ENCODE peak calls at places on chromosomes 7 and 10, in five cellular contexts. One of them, this sample, is unnamed.
A peak's percentile ranks its signal among the peaks of the same experiment; 100 is the strongest.

GRCh38 chr7:22732556-22733126 is 5.6 kb downstream of the IL6 start:
- DNase-seq in Calu3: peak; percentile 67
- DNase-seq in A549: no peak
- DNase-seq in choroid plexus epithelial cell: peak; percentile 49
- DNase-seq in GM12865: peak; percentile 11
- DNase-seq in this sample: no peak

GRCh38 chr10:117535045-117535751 is 7.3 kb upstream of the EMX2 start:
- DNase-seq in Calu3: no peak
- DNase-seq in A549: no peak
- DNase-seq in choroid plexus epithelial cell: no peak
- DNase-seq in GM12865: no peak
- DNase-seq in this sample: no peak

GRCh38 chr7:8938036-8938435 is 504.6 kb downstream of the NXPH1 start:
- DNase-seq in Calu3: no peak
- DNase-seq in A549: no peak
- DNase-seq in choroid plexus epithelial cell: no peak
- DNase-seq in GM12865: no peak
- DNase-seq in this sample: no peak

GRCh38 chr7:134552105-134552504 is 3.2 kb downstream of the AKR1B15 start:
- DNase-seq in Calu3: peak; percentile 37
- DNase-seq in A549: no peak
- DNase-seq in choroid plexus epithelial cell: peak; percentile 43
- DNase-seq in GM12865: no peak
- DNase-seq in this sample: no peak

GRCh38 chr7:46886669-46887374 is 695.1 kb downstream of the TNS3 start:
- DNase-seq in Calu3: no peak
- DNase-seq in A549: no peak
- DNase-seq in choroid plexus epithelial cell: no peak
- DNase-seq in GM12865: no peak
- DNase-seq in this sample: no peak

GRCh38 chr10:17662193-17663138 is 18.5 kb downstream of the STAM start:
- DNase-seq in Calu3: no peak
- DNase-seq in A549: no peak
- DNase-seq in choroid plexus epithelial cell: no peak
- DNase-seq in GM12865: no peak
- DNase-seq in this sample: no peak

GRCh38 chr7:30206942-30207341 is 72.2 kb downstream of the MTURN start:
- DNase-seq in Calu3: peak; percentile 34
- DNase-seq in A549: no peak
- DNase-seq in choroid plexus epithelial cell: no peak
- DNase-seq in GM12865: no peak
- DNase-seq in this sample: no peak

GRCh38 chr7:95549818-95550529 is 46.3 kb downstream of the PDK4 start:
- DNase-seq in Calu3: peak; percentile 61
- DNase-seq in A549: peak; percentile 74
- DNase-seq in choroid plexus epithelial cell: peak; percentile 99
- DNase-seq in GM12865: no peak
- DNase-seq in this sample: peak; percentile 13

GRCh38 chr7:38830826-38831225 is 78.2 kb downstream of the VPS41 start:
- DNase-seq in Calu3: peak; percentile 68
- DNase-seq in A549: no peak
- DNase-seq in choroid plexus epithelial cell: no peak
- DNase-seq in GM12865: no peak
- DNase-seq in this sample: no peak

GRCh38 chr10:92787557-92788152 is 60.7 kb upstream of the EXOC6 start:
- DNase-seq in Calu3: no peak
- DNase-seq in A549: no peak
- DNase-seq in choroid plexus epithelial cell: no peak
- DNase-seq in GM12865: no peak
- DNase-seq in this sample: no peak

GRCh38 chr10:92901819-92902234 is 53.5 kb downstream of the EXOC6 start:
- DNase-seq in Calu3: no peak
- DNase-seq in A549: no peak
- DNase-seq in choroid plexus epithelial cell: no peak
- DNase-seq in GM12865: peak; percentile 60
- DNase-seq in this sample: peak; percentile 6

GRCh38 chr7:77867208-77867915 is 68.8 kb downstream of the PHTF2 start:
- DNase-seq in Calu3: no peak
- DNase-seq in A549: peak; percentile 13
- DNase-seq in choroid plexus epithelial cell: peak; percentile 52
- DNase-seq in GM12865: no peak
- DNase-seq in this sample: no peak

GRCh38 chr7:47227762-47228177 is 354.1 kb downstream of the TNS3 start:
- DNase-seq in Calu3: no peak
- DNase-seq in A549: peak; percentile 38
- DNase-seq in choroid plexus epithelial cell: peak; percentile 73
- DNase-seq in GM12865: peak; percentile 68
- DNase-seq in this sample: peak; percentile 34

GRCh38 chr10:119391430-119392313 is 150.8 kb downstream of the RGS10 start:
- DNase-seq in Calu3: no peak
- DNase-seq in A549: no peak
- DNase-seq in choroid plexus epithelial cell: peak; percentile 75
- DNase-seq in GM12865: no peak
- DNase-seq in this sample: no peak

GRCh38 chr10:68075550-68076004 is 494 bp upstream of the HERC4 start:
- DNase-seq in Calu3: no peak
- DNase-seq in A549: no peak
- DNase-seq in choroid plexus epithelial cell: no peak
- DNase-seq in GM12865: peak; percentile 14
- DNase-seq in this sample: peak; percentile 22

GRCh38 chr10:68074404-68074774 is 694 bp downstream of the HERC4 start:
- DNase-seq in Calu3: no peak
- DNase-seq in A549: no peak
- DNase-seq in choroid plexus epithelial cell: no peak
- DNase-seq in GM12865: no peak
- DNase-seq in this sample: no peak

GRCh38 chr10:68073631-68074403 is 1.3 kb downstream of the HERC4 start:
- DNase-seq in Calu3: no peak
- DNase-seq in A549: no peak
- DNase-seq in choroid plexus epithelial cell: peak; percentile 38
- DNase-seq in GM12865: peak; percentile 16
- DNase-seq in this sample: peak; percentile 11

GRCh38 chr10:68077026-68077425 is 1.9 kb upstream of the HERC4 start:
- DNase-seq in Calu3: no peak
- DNase-seq in A549: no peak
- DNase-seq in choroid plexus epithelial cell: no peak
- DNase-seq in GM12865: no peak
- DNase-seq in this sample: no peak

GRCh38 chr10:68074775-68075549 is at the start of gene HERC4:
- DNase-seq in Calu3: peak; percentile 95
- DNase-seq in A549: peak; percentile 87
- DNase-seq in choroid plexus epithelial cell: peak; percentile 96
- DNase-seq in GM12865: peak; percentile 95
- DNase-seq in this sample: peak; percentile 95
- TF ChIP-seq CTCF in Calu3: no peak
- TF ChIP-seq CTCF in A549: no peak
- TF ChIP-seq CTCF in choroid plexus epithelial cell: no peak
- TF ChIP-seq CTCF in GM12865: no peak
- TF ChIP-seq CTCF in this sample: no peak

DNA sequence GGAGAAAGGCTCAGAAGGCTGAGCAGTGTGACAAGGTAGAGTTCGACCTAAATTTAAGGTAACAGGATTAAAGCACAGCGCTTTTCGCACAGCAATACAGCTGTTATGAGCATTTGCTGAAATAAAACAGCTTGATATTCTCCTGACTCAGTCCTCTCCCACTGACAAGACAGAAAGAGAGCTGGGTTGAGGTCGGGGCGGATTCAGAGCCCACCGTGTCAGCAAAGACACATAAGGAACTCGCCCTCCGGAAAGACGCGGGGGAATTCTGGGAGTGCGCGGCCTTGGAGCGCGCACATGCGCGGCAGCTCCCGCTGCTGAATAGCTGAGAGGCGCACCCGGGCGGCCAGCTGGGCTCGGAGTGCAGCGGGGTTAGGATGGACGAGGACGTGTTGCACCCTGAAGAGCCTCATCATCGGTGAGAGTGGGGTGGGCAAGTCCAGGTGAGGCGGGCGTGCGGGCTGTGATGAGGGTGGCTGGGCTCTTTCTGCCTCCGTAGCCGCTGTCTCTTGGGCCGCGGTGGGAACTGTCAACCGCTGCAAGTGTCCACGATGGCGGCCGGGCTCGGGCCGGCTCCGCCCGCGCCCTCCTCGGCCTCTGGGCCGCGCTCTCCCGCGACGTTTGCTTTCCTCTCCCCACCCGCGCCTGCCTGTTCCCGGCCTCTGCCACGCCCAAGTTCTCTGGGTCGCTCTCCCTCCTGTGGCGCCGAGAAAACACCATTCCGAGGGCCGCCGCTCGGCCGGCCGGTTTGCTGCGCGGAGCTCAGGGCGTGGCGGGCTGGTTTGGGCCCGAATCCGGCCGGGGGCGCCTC is 120.6 kb downstream of the LYZL1 start:
- DNase-seq in Calu3: peak; percentile 70
- DNase-seq in A549: peak; percentile 80
- DNase-seq in choroid plexus epithelial cell: peak; percentile 73
- DNase-seq in GM12865: peak; percentile 65
- DNase-seq in this sample: peak; percentile 73
- TF ChIP-seq CTCF in Calu3: no peak
- TF ChIP-seq CTCF in A549: no peak
- TF ChIP-seq CTCF in choroid plexus epithelial cell: no peak
- TF ChIP-seq CTCF in GM12865: no peak
- TF ChIP-seq CTCF in this sample: no peak

GRCh38 chr10:84331091-84331490 is 2.7 kb downstream of the CCSER2 start:
- DNase-seq in Calu3: no peak
- DNase-seq in A549: no peak
- DNase-seq in choroid plexus epithelial cell: no peak
- DNase-seq in GM12865: no peak
- DNase-seq in this sample: no peak

GRCh38 chr10:84329094-84329611 is 764 bp downstream of the CCSER2 start:
- DNase-seq in Calu3: no peak
- DNase-seq in A549: peak; percentile 40
- DNase-seq in choroid plexus epithelial cell: peak; percentile 67
- DNase-seq in GM12865: peak; percentile 73
- DNase-seq in this sample: peak; percentile 39

GRCh38 chr10:84329986-84330651 is 1.7 kb downstream of the CCSER2 start:
- DNase-seq in Calu3: no peak
- DNase-seq in A549: no peak
- DNase-seq in choroid plexus epithelial cell: no peak
- DNase-seq in GM12865: peak; percentile 81
- DNase-seq in this sample: peak; percentile 32

GRCh38 chr10:84333864-84334451 is 5.6 kb downstream of the CCSER2 start:
- DNase-seq in Calu3: no peak
- DNase-seq in A549: no peak
- DNase-seq in choroid plexus epithelial cell: peak; percentile 51
- DNase-seq in GM12865: peak; percentile 43
- DNase-seq in this sample: peak; percentile 44

GRCh38 chr10:84328303-84329093 is at the start of gene CCSER2:
- DNase-seq in Calu3: peak; percentile 97
- DNase-seq in A549: peak; percentile 86
- DNase-seq in choroid plexus epithelial cell: peak; percentile 97
- DNase-seq in GM12865: peak; percentile 95
- DNase-seq in this sample: peak; percentile 99
- TF ChIP-seq CTCF in Calu3: no peak
- TF ChIP-seq CTCF in A549: no peak
- TF ChIP-seq CTCF in choroid plexus epithelial cell: no peak
- TF ChIP-seq CTCF in GM12865: no peak
- TF ChIP-seq CTCF in this sample: no peak

GRCh38 chr7:93861325-93861949 is 29.1 kb downstream of the TFPI2 start:
- DNase-seq in Calu3: no peak
- DNase-seq in A549: no peak
- DNase-seq in choroid plexus epithelial cell: no peak
- DNase-seq in GM12865: no peak
- DNase-seq in this sample: no peak
- TF ChIP-seq CTCF in Calu3: no peak
- TF ChIP-seq CTCF in A549: peak; percentile 4
- TF ChIP-seq CTCF in choroid plexus epithelial cell: peak; percentile 34
- TF ChIP-seq CTCF in GM12865: peak; percentile 11
- TF ChIP-seq CTCF in this sample: no peak

GRCh38 chr7:157278167-157278790 is 58.5 kb upstream of the DNAJB6 start:
- DNase-seq in Calu3: no peak
- DNase-seq in A549: no peak
- DNase-seq in choroid plexus epithelial cell: no peak
- DNase-seq in GM12865: no peak
- DNase-seq in this sample: peak; percentile 34

GRCh38 chr7:157276731-157277562 is 59.9 kb upstream of the DNAJB6 start:
- DNase-seq in Calu3: no peak
- DNase-seq in A549: no peak
- DNase-seq in choroid plexus epithelial cell: peak; percentile 47
- DNase-seq in GM12865: peak; percentile 31
- DNase-seq in this sample: peak; percentile 62

GRCh38 chr7:157273208-157274202 is 63.3 kb upstream of the DNAJB6 start:
- DNase-seq in Calu3: peak; percentile 76
- DNase-seq in A549: peak; percentile 95
- DNase-seq in choroid plexus epithelial cell: peak; percentile 86
- DNase-seq in GM12865: peak; percentile 80
- DNase-seq in this sample: peak; percentile 93

GRCh38 chr7:157274991-157275427 is 61.8 kb upstream of the DNAJB6 start:
- DNase-seq in Calu3: no peak
- DNase-seq in A549: no peak
- DNase-seq in choroid plexus epithelial cell: no peak
- DNase-seq in GM12865: no peak
- DNase-seq in this sample: no peak

DNA sequence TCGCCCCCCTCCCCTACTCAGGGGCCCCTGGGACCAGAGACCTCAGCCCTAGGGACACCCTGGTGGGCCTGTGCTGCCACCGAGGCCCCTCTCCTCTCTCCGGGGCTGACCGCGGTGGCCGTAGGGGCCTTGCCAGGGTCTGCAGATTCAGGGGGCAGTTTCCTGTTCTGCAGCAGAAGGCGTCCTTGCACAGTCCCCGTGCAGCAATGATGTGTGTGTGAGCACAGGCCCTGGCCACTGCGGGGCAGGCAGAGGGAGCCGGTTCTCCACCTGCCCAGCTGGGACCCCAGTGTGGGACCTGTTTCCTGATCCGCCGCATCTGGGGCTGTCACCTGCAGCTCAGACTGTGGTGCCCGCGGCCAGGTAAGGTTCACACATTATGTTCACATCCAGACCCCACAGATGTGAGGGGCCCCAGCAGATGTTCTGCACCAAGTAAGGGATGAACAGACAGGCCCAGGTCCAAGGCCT is 60.7 kb upstream of the DNAJB6 start:
- DNase-seq in Calu3: no peak
- DNase-seq in A549: no peak
- DNase-seq in choroid plexus epithelial cell: no peak
- DNase-seq in GM12865: no peak
- DNase-seq in this sample: peak; percentile 37
- TF ChIP-seq CTCF in Calu3: no peak
- TF ChIP-seq CTCF in A549: no peak
- TF ChIP-seq CTCF in choroid plexus epithelial cell: no peak
- TF ChIP-seq CTCF in GM12865: no peak
- TF ChIP-seq CTCF in this sample: no peak

This sample was measured in GM13976.